ENCODE peak calls at places on chromosome 18, in five cellular contexts. One of them, this sample, is unnamed.

GRCh38 chr18:79898952-79899608 is 52.4 kb downstream of the SLC66A2 start:
- DNase-seq in naive B cell: no peak
- DNase-seq in activated naive CD4-positive, alpha-beta T cell treated with anti-CD3 and anti-CD28 coated beads, Interleukin-2, amount 50 U/mL, for 72 hours: no peak
- DNase-seq in C1 segment of cervical spinal cord: no peak
- DNase-seq in sciatic nerve: peak
- DNase-seq in this sample: no peak

GRCh38 chr18:11154369-11154982 is 5.1 kb upstream of the PIEZO2 start:
- DNase-seq in naive B cell: no peak
- DNase-seq in activated naive CD4-positive, alpha-beta T cell treated with anti-CD3 and anti-CD28 coated beads, Interleukin-2, amount 50 U/mL, for 72 hours: no peak
- DNase-seq in C1 segment of cervical spinal cord: no peak
- DNase-seq in sciatic nerve: no peak
- DNase-seq in this sample: peak

GRCh38 chr18:31701752-31702151 is 17.4 kb upstream of the B4GALT6 start:
- DNase-seq in naive B cell: no peak
- DNase-seq in activated naive CD4-positive, alpha-beta T cell treated with anti-CD3 and anti-CD28 coated beads, Interleukin-2, amount 50 U/mL, for 72 hours: no peak
- DNase-seq in C1 segment of cervical spinal cord: no peak
- DNase-seq in sciatic nerve: no peak
- DNase-seq in this sample: no peak

GRCh38 chr18:5294113-5294617 is 1.4 kb downstream of the ZBTB14 start:
- DNase-seq in naive B cell: no peak
- DNase-seq in activated naive CD4-positive, alpha-beta T cell treated with anti-CD3 and anti-CD28 coated beads, Interleukin-2, amount 50 U/mL, for 72 hours: no peak
- DNase-seq in C1 segment of cervical spinal cord: peak
- DNase-seq in sciatic nerve: peak
- DNase-seq in this sample: no peak

GRCh38 chr18:48124857-48125626 is 194.6 kb upstream of the SMAD2 start:
- DNase-seq in naive B cell: no peak
- DNase-seq in activated naive CD4-positive, alpha-beta T cell treated with anti-CD3 and anti-CD28 coated beads, Interleukin-2, amount 50 U/mL, for 72 hours: peak
- DNase-seq in C1 segment of cervical spinal cord: no peak
- DNase-seq in sciatic nerve: no peak
- DNase-seq in this sample: no peak

GRCh38 chr18:63025251-63025710 is 294.3 kb downstream of the BCL2 start:
- DNase-seq in naive B cell: no peak
- DNase-seq in activated naive CD4-positive, alpha-beta T cell treated with anti-CD3 and anti-CD28 coated beads, Interleukin-2, amount 50 U/mL, for 72 hours: no peak
- DNase-seq in C1 segment of cervical spinal cord: no peak
- DNase-seq in sciatic nerve: no peak
- DNase-seq in this sample: no peak

GRCh38 chr18:58256316-58257080 is 212.5 kb downstream of the NEDD4L start:
- DNase-seq in naive B cell: no peak
- DNase-seq in activated naive CD4-positive, alpha-beta T cell treated with anti-CD3 and anti-CD28 coated beads, Interleukin-2, amount 50 U/mL, for 72 hours: no peak
- DNase-seq in C1 segment of cervical spinal cord: no peak
- DNase-seq in sciatic nerve: no peak
- DNase-seq in this sample: no peak

GRCh38 chr18:13501896-13502295 is 224.5 kb downstream of the FAM210A start:
- DNase-seq in naive B cell: no peak
- DNase-seq in activated naive CD4-positive, alpha-beta T cell treated with anti-CD3 and anti-CD28 coated beads, Interleukin-2, amount 50 U/mL, for 72 hours: peak
- DNase-seq in C1 segment of cervical spinal cord: no peak
- DNase-seq in sciatic nerve: no peak
- DNase-seq in this sample: no peak

GRCh38 chr18:31487251-31488015 is 10.5 kb upstream of the DSG2 start:
- DNase-seq in naive B cell: no peak
- DNase-seq in activated naive CD4-positive, alpha-beta T cell treated with anti-CD3 and anti-CD28 coated beads, Interleukin-2, amount 50 U/mL, for 72 hours: no peak
- DNase-seq in C1 segment of cervical spinal cord: no peak
- DNase-seq in sciatic nerve: no peak
- DNase-seq in this sample: peak

GRCh38 chr18:24600076-24600654 is 139.7 kb downstream of the HRH4 start:
- DNase-seq in naive B cell: no peak
- DNase-seq in activated naive CD4-positive, alpha-beta T cell treated with anti-CD3 and anti-CD28 coated beads, Interleukin-2, amount 50 U/mL, for 72 hours: no peak
- DNase-seq in C1 segment of cervical spinal cord: no peak
- DNase-seq in sciatic nerve: no peak
- DNase-seq in this sample: peak

GRCh38 chr18:12345491-12346239 is 31.4 kb downstream of the AFG3L2 start:
- DNase-seq in naive B cell: no peak
- DNase-seq in activated naive CD4-positive, alpha-beta T cell treated with anti-CD3 and anti-CD28 coated beads, Interleukin-2, amount 50 U/mL, for 72 hours: no peak
- DNase-seq in C1 segment of cervical spinal cord: no peak
- DNase-seq in sciatic nerve: no peak
- DNase-seq in this sample: no peak

GRCh38 chr18:79395308-79395640 is 456 bp upstream of the NFATC1 start:
- DNase-seq in naive B cell: no peak
- DNase-seq in activated naive CD4-positive, alpha-beta T cell treated with anti-CD3 and anti-CD28 coated beads, Interleukin-2, amount 50 U/mL, for 72 hours: no peak
- DNase-seq in C1 segment of cervical spinal cord: no peak
- DNase-seq in sciatic nerve: no peak
- DNase-seq in this sample: no peak

GRCh38 chr18:61953161-61953560 is 60.4 kb upstream of the RNF152 start:
- DNase-seq in naive B cell: no peak
- DNase-seq in activated naive CD4-positive, alpha-beta T cell treated with anti-CD3 and anti-CD28 coated beads, Interleukin-2, amount 50 U/mL, for 72 hours: no peak
- DNase-seq in C1 segment of cervical spinal cord: no peak
- DNase-seq in sciatic nerve: no peak
- DNase-seq in this sample: no peak

GRCh38 chr18:79625195-79625923 is 54.2 kb upstream of the CTDP1 start:
- DNase-seq in naive B cell: peak
- DNase-seq in activated naive CD4-positive, alpha-beta T cell treated with anti-CD3 and anti-CD28 coated beads, Interleukin-2, amount 50 U/mL, for 72 hours: no peak
- DNase-seq in C1 segment of cervical spinal cord: no peak
- DNase-seq in sciatic nerve: peak
- DNase-seq in this sample: no peak

GRCh38 chr18:22591231-22591630 is 173.5 kb upstream of the CTAGE1 start:
- DNase-seq in naive B cell: no peak
- DNase-seq in activated naive CD4-positive, alpha-beta T cell treated with anti-CD3 and anti-CD28 coated beads, Interleukin-2, amount 50 U/mL, for 72 hours: no peak
- DNase-seq in C1 segment of cervical spinal cord: no peak
- DNase-seq in sciatic nerve: no peak
- DNase-seq in this sample: no peak

GRCh38 chr18:6414723-6415362 is at the start of gene L3MBTL4:
- DNase-seq in naive B cell: peak
- DNase-seq in activated naive CD4-positive, alpha-beta T cell treated with anti-CD3 and anti-CD28 coated beads, Interleukin-2, amount 50 U/mL, for 72 hours: no peak
- DNase-seq in C1 segment of cervical spinal cord: no peak
- DNase-seq in sciatic nerve: peak
- DNase-seq in this sample: peak

GRCh38 chr18:6280344-6280743 is 134.4 kb downstream of the L3MBTL4 start:
- DNase-seq in naive B cell: no peak
- DNase-seq in activated naive CD4-positive, alpha-beta T cell treated with anti-CD3 and anti-CD28 coated beads, Interleukin-2, amount 50 U/mL, for 72 hours: no peak
- DNase-seq in C1 segment of cervical spinal cord: no peak
- DNase-seq in sciatic nerve: no peak
- DNase-seq in this sample: no peak

GRCh38 chr18:31876707-31877106 is 66.2 kb downstream of the TRAPPC8 start:
- DNase-seq in naive B cell: no peak
- DNase-seq in activated naive CD4-positive, alpha-beta T cell treated with anti-CD3 and anti-CD28 coated beads, Interleukin-2, amount 50 U/mL, for 72 hours: no peak
- DNase-seq in C1 segment of cervical spinal cord: no peak
- DNase-seq in sciatic nerve: no peak
- DNase-seq in this sample: peak

GRCh38 chr18:76621782-76622495 is 126.9 kb upstream of the ZNF516 start:
- DNase-seq in naive B cell: no peak
- DNase-seq in activated naive CD4-positive, alpha-beta T cell treated with anti-CD3 and anti-CD28 coated beads, Interleukin-2, amount 50 U/mL, for 72 hours: no peak
- DNase-seq in C1 segment of cervical spinal cord: no peak
- DNase-seq in sciatic nerve: no peak
- DNase-seq in this sample: peak

GRCh38 chr18:34880403-34880802 is 160.8 kb upstream of the MAPRE2 start:
- DNase-seq in naive B cell: no peak
- DNase-seq in activated naive CD4-positive, alpha-beta T cell treated with anti-CD3 and anti-CD28 coated beads, Interleukin-2, amount 50 U/mL, for 72 hours: no peak
- DNase-seq in C1 segment of cervical spinal cord: no peak
- DNase-seq in sciatic nerve: no peak
- DNase-seq in this sample: no peak